ENCODE peak calls at places on chromosomes 1 and 21, in five cellular contexts. One of them, this sample, is unnamed.

GRCh38 chr1:37995773-37996379 is 6.1 kb upstream of the SF3A3 start:
- DNase-seq in tibial nerve: peak; percentile 73
- DNase-seq in CD8-positive, alpha-beta memory T cell: no peak
- DNase-seq in transverse colon: peak; percentile 74
- DNase-seq in CD4-positive, alpha-beta T cell: no peak
- DNase-seq in this sample: no peak

GRCh38 chr1:227934476-227935313 is 13.0 kb downstream of the WNT9A start:
- DNase-seq in tibial nerve: no peak
- DNase-seq in CD4-positive, alpha-beta T cell: no peak
- DNase-seq in CD8-positive, alpha-beta memory T cell: peak; percentile 9
- DNase-seq in transverse colon: no peak
- DNase-seq in this sample: no peak

GRCh38 chr21:35226302-35226701 is 177.2 kb upstream of the RUNX1 start:
- DNase-seq in CD8-positive, alpha-beta memory T cell: no peak
- DNase-seq in tibial nerve: no peak
- DNase-seq in transverse colon: no peak
- DNase-seq in CD4-positive, alpha-beta T cell: no peak
- DNase-seq in this sample: no peak

GRCh38 chr1:155322953-155323728 is 2.4 kb downstream of the RUSC1 start:
- DNase-seq in tibial nerve: peak; percentile 80
- DNase-seq in transverse colon: peak; percentile 92
- DNase-seq in CD4-positive, alpha-beta T cell: peak; percentile 67
- DNase-seq in CD8-positive, alpha-beta memory T cell: peak; percentile 80
- DNase-seq in this sample: peak; percentile 94

GRCh38 chr1:8671313-8671917 is 146.0 kb downstream of the RERE start:
- DNase-seq in CD8-positive, alpha-beta memory T cell: no peak
- DNase-seq in CD4-positive, alpha-beta T cell: no peak
- DNase-seq in transverse colon: no peak
- DNase-seq in tibial nerve: no peak
- DNase-seq in this sample: peak; percentile 71

GRCh38 chr1:200154069-200154767 is 126.7 kb downstream of the NR5A2 start:
- DNase-seq in transverse colon: peak; percentile 17
- DNase-seq in tibial nerve: no peak
- DNase-seq in CD8-positive, alpha-beta memory T cell: peak; percentile 62
- DNase-seq in CD4-positive, alpha-beta T cell: peak; percentile 19
- DNase-seq in this sample: no peak

GRCh38 chr1:13828454-13829151 is 128.6 kb downstream of the PRDM2 start:
- DNase-seq in tibial nerve: no peak
- DNase-seq in CD8-positive, alpha-beta memory T cell: no peak
- DNase-seq in transverse colon: peak; percentile 87
- DNase-seq in CD4-positive, alpha-beta T cell: no peak
- DNase-seq in this sample: peak; percentile 87

GRCh38 chr1:20728371-20729154 is 3.9 kb downstream of the SH2D5 start:
- DNase-seq in CD4-positive, alpha-beta T cell: no peak
- DNase-seq in CD8-positive, alpha-beta memory T cell: no peak
- DNase-seq in tibial nerve: no peak
- DNase-seq in transverse colon: peak; percentile 2
- DNase-seq in this sample: no peak

GRCh38 chr1:154502066-154502741 is at the start of the genes SHE and TDRD10:
- DNase-seq in CD8-positive, alpha-beta memory T cell: no peak
- DNase-seq in transverse colon: peak; percentile 9
- DNase-seq in tibial nerve: no peak
- DNase-seq in CD4-positive, alpha-beta T cell: no peak
- DNase-seq in this sample: no peak

GRCh38 chr1:166822385-166822784 is 16.9 kb upstream of the POGK start:
- DNase-seq in CD4-positive, alpha-beta T cell: no peak
- DNase-seq in transverse colon: no peak
- DNase-seq in CD8-positive, alpha-beta memory T cell: no peak
- DNase-seq in tibial nerve: no peak
- DNase-seq in this sample: peak; percentile 66

GRCh38 chr1:156146006-156146748 is 7.2 kb upstream of the SEMA4A start:
- DNase-seq in tibial nerve: no peak
- DNase-seq in transverse colon: peak; percentile 55
- DNase-seq in CD8-positive, alpha-beta memory T cell: peak; percentile 65
- DNase-seq in CD4-positive, alpha-beta T cell: peak; percentile 32
- DNase-seq in this sample: peak; percentile 91

GRCh38 chr1:233859446-233859845 is 45.0 kb upstream of the SLC35F3 start:
- DNase-seq in tibial nerve: no peak
- DNase-seq in transverse colon: no peak
- DNase-seq in CD4-positive, alpha-beta T cell: no peak
- DNase-seq in CD8-positive, alpha-beta memory T cell: no peak
- DNase-seq in this sample: no peak

GRCh38 chr1:211697356-211697755 is 21.9 kb upstream of the NEK2 start:
- DNase-seq in CD4-positive, alpha-beta T cell: no peak
- DNase-seq in CD8-positive, alpha-beta memory T cell: no peak
- DNase-seq in transverse colon: no peak
- DNase-seq in tibial nerve: no peak
- DNase-seq in this sample: peak; percentile 85

GRCh38 chr1:211699059-211699458 is 23.6 kb upstream of the NEK2 start:
- DNase-seq in transverse colon: no peak
- DNase-seq in tibial nerve: no peak
- DNase-seq in CD4-positive, alpha-beta T cell: no peak
- DNase-seq in CD8-positive, alpha-beta memory T cell: no peak
- DNase-seq in this sample: no peak

GRCh38 chr1:211698161-211699026 is 23.0 kb upstream of the NEK2 start:
- DNase-seq in CD8-positive, alpha-beta memory T cell: peak; percentile 72
- DNase-seq in tibial nerve: peak; percentile 52
- DNase-seq in CD4-positive, alpha-beta T cell: peak; percentile 64
- DNase-seq in transverse colon: peak; percentile 85
- DNase-seq in this sample: peak; percentile 90

DNA sequence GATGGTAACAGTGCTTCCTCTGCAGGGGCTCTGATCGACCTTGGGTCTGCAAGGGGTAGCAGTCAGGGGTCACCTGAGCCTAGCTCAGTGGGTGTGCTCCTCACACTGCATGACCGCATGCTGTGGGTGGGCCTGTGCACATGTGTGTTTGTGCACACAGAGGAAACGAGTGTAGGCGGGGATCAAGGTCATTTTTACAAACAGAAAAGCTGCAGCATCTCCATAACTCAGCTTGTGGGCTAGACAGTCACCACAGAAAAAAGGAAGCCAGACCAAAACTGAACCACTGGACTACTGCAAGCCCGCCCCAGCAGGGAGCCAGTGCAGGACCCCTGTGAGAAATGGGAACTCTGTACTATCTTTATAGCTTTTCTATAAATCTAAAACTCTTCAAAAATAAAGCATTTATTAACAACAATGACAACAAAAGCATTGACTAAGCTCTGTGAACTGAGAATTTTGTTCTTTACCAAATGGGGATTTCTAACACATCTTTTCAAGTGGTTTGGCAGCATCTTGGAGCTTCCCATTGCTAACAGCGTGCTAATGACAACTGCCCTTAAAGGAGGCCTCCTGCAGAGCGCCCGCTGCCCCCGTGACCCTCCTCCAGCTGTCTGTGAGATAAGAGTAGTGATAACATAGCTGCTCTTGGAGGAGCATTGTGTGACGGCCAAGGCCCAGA is 19.9 kb upstream of the NEK2 start:
- DNase-seq in tibial nerve: no peak
- DNase-seq in CD4-positive, alpha-beta T cell: no peak
- DNase-seq in CD8-positive, alpha-beta memory T cell: peak; percentile 15
- DNase-seq in transverse colon: no peak
- DNase-seq in this sample: no peak
- H3K27ac ChIP-seq in tibial nerve: no peak overlapping the region
- H3K27ac ChIP-seq in CD4-positive, alpha-beta T cell: no peak overlapping the region
- H3K27ac ChIP-seq in CD8-positive, alpha-beta memory T cell: no peak overlapping the region
- H3K27ac ChIP-seq in transverse colon: no peak overlapping the region
- H3K27ac ChIP-seq in this sample: no peak overlapping the region

GRCh38 chr1:151578941-151579340 is 32.9 kb upstream of the SNX27 start:
- DNase-seq in CD4-positive, alpha-beta T cell: no peak
- DNase-seq in tibial nerve: no peak
- DNase-seq in transverse colon: no peak
- DNase-seq in CD8-positive, alpha-beta memory T cell: no peak
- DNase-seq in this sample: no peak

GRCh38 chr1:151581446-151581845 is 30.4 kb upstream of the SNX27 start:
- DNase-seq in CD8-positive, alpha-beta memory T cell: no peak
- DNase-seq in CD4-positive, alpha-beta T cell: no peak
- DNase-seq in tibial nerve: no peak
- DNase-seq in transverse colon: no peak
- DNase-seq in this sample: no peak

GRCh38 chr1:151577173-151577572 is 34.7 kb upstream of the SNX27 start:
- DNase-seq in tibial nerve: no peak
- DNase-seq in CD4-positive, alpha-beta T cell: no peak
- DNase-seq in CD8-positive, alpha-beta memory T cell: no peak
- DNase-seq in transverse colon: no peak
- DNase-seq in this sample: no peak

GRCh38 chr1:151581946-151582345 is 29.9 kb upstream of the SNX27 start:
- DNase-seq in transverse colon: no peak
- DNase-seq in CD4-positive, alpha-beta T cell: no peak
- DNase-seq in tibial nerve: no peak
- DNase-seq in CD8-positive, alpha-beta memory T cell: no peak
- DNase-seq in this sample: no peak

GRCh38 chr1:151579436-151580225 is 32.2 kb upstream of the SNX27 start:
- DNase-seq in CD8-positive, alpha-beta memory T cell: peak; percentile 1
- DNase-seq in transverse colon: no peak
- DNase-seq in CD4-positive, alpha-beta T cell: no peak
- DNase-seq in tibial nerve: no peak
- DNase-seq in this sample: no peak
- H3K27ac ChIP-seq in CD8-positive, alpha-beta memory T cell: no peak overlapping the region
- H3K27ac ChIP-seq in transverse colon: no peak overlapping the region
- H3K27ac ChIP-seq in CD4-positive, alpha-beta T cell: no peak overlapping the region
- H3K27ac ChIP-seq in tibial nerve: no peak overlapping the region
- H3K27ac ChIP-seq in this sample: no peak overlapping the region

GRCh38 chr1:68173283-68174172 is 58.8 kb downstream of the WLS start:
- DNase-seq in CD4-positive, alpha-beta T cell: no peak
- DNase-seq in tibial nerve: no peak
- DNase-seq in CD8-positive, alpha-beta memory T cell: no peak
- DNase-seq in transverse colon: no peak
- DNase-seq in this sample: no peak
- H3K27ac ChIP-seq in CD4-positive, alpha-beta T cell: no peak overlapping the region
- H3K27ac ChIP-seq in tibial nerve: peak overlapping the region; percentile 3
- H3K27ac ChIP-seq in CD8-positive, alpha-beta memory T cell: no peak overlapping the region
- H3K27ac ChIP-seq in transverse colon: peak overlapping the region; percentile 80
- H3K27ac ChIP-seq in this sample: no peak overlapping the region

DNA sequence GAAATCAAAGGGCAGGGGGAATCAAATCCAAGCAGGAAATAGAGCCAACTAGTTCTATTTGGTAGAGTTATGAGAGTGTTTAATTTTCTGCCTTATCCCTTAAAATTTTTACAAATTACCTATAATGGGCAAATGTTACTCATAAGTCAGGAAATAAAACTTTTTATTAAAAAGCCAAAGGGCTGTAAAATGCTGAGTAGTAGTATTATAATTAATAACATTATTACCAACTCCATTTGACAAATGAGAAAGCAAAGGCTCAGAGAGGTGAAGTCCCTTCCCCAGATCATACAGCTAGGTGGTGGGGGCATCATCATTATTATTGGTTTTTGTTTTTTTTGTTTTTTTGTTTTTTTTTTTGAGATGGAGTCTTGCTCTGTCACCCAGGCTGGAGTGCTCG is 3.4 kb downstream of the SELENON start:
- DNase-seq in tibial nerve: no peak
- DNase-seq in transverse colon: no peak
- DNase-seq in CD8-positive, alpha-beta memory T cell: no peak
- DNase-seq in CD4-positive, alpha-beta T cell: no peak
- DNase-seq in this sample: no peak
- H3K27ac ChIP-seq in tibial nerve: no peak overlapping the region
- H3K27ac ChIP-seq in transverse colon: no peak overlapping the region
- H3K27ac ChIP-seq in CD8-positive, alpha-beta memory T cell: no peak overlapping the region
- H3K27ac ChIP-seq in CD4-positive, alpha-beta T cell: no peak overlapping the region
- H3K27ac ChIP-seq in this sample: no peak overlapping the region

DNA sequence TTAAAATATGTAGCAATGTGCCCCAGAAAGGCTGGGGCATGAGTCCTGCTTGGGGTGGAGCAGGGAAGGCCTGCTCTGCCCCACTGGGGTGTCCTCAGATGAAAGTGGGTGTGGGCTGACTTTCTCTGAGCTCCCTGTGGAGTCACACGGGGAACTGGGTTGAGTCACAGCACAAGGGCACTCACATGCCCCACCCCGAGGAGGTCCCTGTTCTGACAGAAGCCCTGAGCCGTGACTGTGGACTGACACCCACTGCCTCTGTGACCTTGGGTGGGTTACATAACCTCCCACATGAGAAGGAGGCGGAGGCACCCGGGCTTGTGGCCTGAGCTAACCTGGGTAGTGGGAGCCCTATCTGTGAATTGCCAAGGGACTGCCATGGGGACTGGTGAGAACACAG is 52.5 kb upstream of the TINAGL1 start:
- DNase-seq in transverse colon: peak; percentile 68
- DNase-seq in CD4-positive, alpha-beta T cell: no peak
- DNase-seq in CD8-positive, alpha-beta memory T cell: no peak
- DNase-seq in tibial nerve: no peak
- DNase-seq in this sample: no peak
- H3K27ac ChIP-seq in transverse colon: peak overlapping the region; percentile 7
- H3K27ac ChIP-seq in CD4-positive, alpha-beta T cell: no peak overlapping the region
- H3K27ac ChIP-seq in CD8-positive, alpha-beta memory T cell: no peak overlapping the region
- H3K27ac ChIP-seq in tibial nerve: no peak overlapping the region
- H3K27ac ChIP-seq in this sample: no peak overlapping the region

DNA sequence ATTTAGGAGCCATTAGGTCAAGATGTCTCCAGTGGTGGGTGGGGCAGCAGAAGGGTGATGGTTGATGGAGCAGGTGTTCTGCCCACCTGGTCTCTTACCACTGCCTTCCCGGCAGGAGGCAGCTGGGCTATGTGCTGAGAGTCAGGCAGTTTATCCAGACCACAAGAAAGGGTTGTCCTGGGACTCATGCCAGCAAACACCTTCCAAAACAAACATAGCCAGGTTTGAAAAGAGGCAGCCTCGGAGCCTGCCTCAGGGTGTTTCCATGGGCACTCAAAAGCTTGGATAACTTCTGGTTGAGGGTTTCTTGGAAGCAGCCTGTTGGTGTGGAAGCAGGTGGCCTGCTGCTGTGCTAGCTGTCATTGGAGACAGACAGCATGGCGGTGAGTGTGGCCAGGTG is 187.2 kb downstream of the PCP4 start:
- DNase-seq in CD8-positive, alpha-beta memory T cell: no peak
- DNase-seq in tibial nerve: no peak
- DNase-seq in transverse colon: peak; percentile 68
- DNase-seq in CD4-positive, alpha-beta T cell: no peak
- DNase-seq in this sample: no peak
- H3K27ac ChIP-seq in CD8-positive, alpha-beta memory T cell: no peak overlapping the region
- H3K27ac ChIP-seq in tibial nerve: no peak overlapping the region
- H3K27ac ChIP-seq in transverse colon: peak overlapping the region; percentile 72
- H3K27ac ChIP-seq in CD4-positive, alpha-beta T cell: no peak overlapping the region
- H3K27ac ChIP-seq in this sample: no peak overlapping the region

GRCh38 chr1:202952818-202953217 is 5.3 kb downstream of the ADIPOR1 start:
- DNase-seq in tibial nerve: peak; percentile 23
- DNase-seq in transverse colon: peak; percentile 38
- DNase-seq in CD8-positive, alpha-beta memory T cell: no peak
- DNase-seq in CD4-positive, alpha-beta T cell: no peak
- DNase-seq in this sample: no peak

GRCh38 chr1:202945483-202945882 is 12.6 kb downstream of the ADIPOR1 start:
- DNase-seq in transverse colon: no peak
- DNase-seq in tibial nerve: no peak
- DNase-seq in CD4-positive, alpha-beta T cell: no peak
- DNase-seq in CD8-positive, alpha-beta memory T cell: no peak
- DNase-seq in this sample: no peak

GRCh38 chr1:202954057-202954745 is 3.9 kb downstream of the ADIPOR1 start:
- DNase-seq in CD4-positive, alpha-beta T cell: no peak
- DNase-seq in tibial nerve: no peak
- DNase-seq in transverse colon: no peak
- DNase-seq in CD8-positive, alpha-beta memory T cell: no peak
- DNase-seq in this sample: peak; percentile 36

GRCh38 chr1:202953412-202953811 is 4.7 kb downstream of the ADIPOR1 start:
- DNase-seq in transverse colon: no peak
- DNase-seq in CD8-positive, alpha-beta memory T cell: no peak
- DNase-seq in tibial nerve: no peak
- DNase-seq in CD4-positive, alpha-beta T cell: no peak
- DNase-seq in this sample: no peak

GRCh38 chr1:202951437-202951836 is 6.7 kb downstream of the ADIPOR1 start:
- DNase-seq in CD8-positive, alpha-beta memory T cell: no peak
- DNase-seq in tibial nerve: no peak
- DNase-seq in CD4-positive, alpha-beta T cell: no peak
- DNase-seq in transverse colon: no peak
- DNase-seq in this sample: no peak
- H3K27ac ChIP-seq in CD8-positive, alpha-beta memory T cell: no peak overlapping the region
- H3K27ac ChIP-seq in tibial nerve: no peak overlapping the region
- H3K27ac ChIP-seq in CD4-positive, alpha-beta T cell: no peak overlapping the region
- H3K27ac ChIP-seq in transverse colon: no peak overlapping the region
- H3K27ac ChIP-seq in this sample: no peak overlapping the region

GRCh38 chr1:216749219-216749618 is 26.0 kb upstream of the ESRRG start:
- DNase-seq in tibial nerve: no peak
- DNase-seq in CD8-positive, alpha-beta memory T cell: no peak
- DNase-seq in CD4-positive, alpha-beta T cell: no peak
- DNase-seq in transverse colon: no peak
- DNase-seq in this sample: no peak
- H3K27ac ChIP-seq in tibial nerve: no peak overlapping the region
- H3K27ac ChIP-seq in CD8-positive, alpha-beta memory T cell: no peak overlapping the region
- H3K27ac ChIP-seq in CD4-positive, alpha-beta T cell: no peak overlapping the region
- H3K27ac ChIP-seq in transverse colon: no peak overlapping the region
- H3K27ac ChIP-seq in this sample: no peak overlapping the region

This sample was measured in Karpas-422.